ENCODE peak calls at places on chromosomes 5 and 9, in seven cellular contexts. O is neural progenitor cell, I is left ventricle myocardium inferior, H is colonic mucosa, P is astrocyte, L is adrenal gland, B is heart right ventricle. C is an unnamed sample.

GRCh38 chr5:180804129-180804601 is 1.6 kb upstream of the MGAT1 start:
- DNase-seq in P (no peak), L (peak), H (no peak), I (no peak), B (no peak), O (no peak), C (no peak)

GRCh38 chr9:87556039-87556438 is 58.4 kb downstream of the DAPK1 start:
- DNase-seq in L (peak), H (no peak), P (no peak), B (no peak), I (no peak), O (no peak), C (no peak)

GRCh38 chr9:109286981-109287380 is 33.9 kb downstream of the EPB41L4B start:
- DNase-seq in L (no peak), I (no peak), O (no peak), H (no peak), P (peak), B (peak), C (no peak)

GRCh38 chr5:101292199-101292598 is 389.1 kb upstream of the ST8SIA4 start:
- DNase-seq in O (no peak), L (no peak), B (no peak), I (no peak), P (no peak), H (no peak), C (no peak)

GRCh38 chr9:127825319-127826051 is 22.8 kb downstream of the FPGS start:
- DNase-seq in I (peak), O (peak), L (peak), P (no peak), H (peak), B (peak), C (no peak)

GRCh38 chr9:136533775-136534157 is 12.1 kb downstream of the NOTCH1 start:
- DNase-seq in I (no peak), L (no peak), H (peak), B (no peak), O (no peak), P (no peak), C (no peak)

GRCh38 chr5:99004960-99005359 is 76.2 kb upstream of the CHD1 start:
- DNase-seq in P (no peak), O (no peak), L (no peak), I (no peak), B (no peak), H (no peak), C (no peak)

GRCh38 chr5:42951169-42951846 is 88.8 kb downstream of the ANXA2R start:
- DNase-seq in B (peak), H (peak), P (peak), L (peak), I (peak), O (no peak), C (peak)

GRCh38 chr5:958701-959571 is 49.7 kb upstream of the NKD2 start:
- DNase-seq in I (no peak), H (no peak), P (peak), O (no peak), L (peak), B (no peak), C (peak)

GRCh38 chr5:38827525-38827924 is 18.3 kb upstream of the OSMR start:
- DNase-seq in P (peak), O (no peak), L (no peak), H (no peak), I (no peak), B (no peak), C (peak)

GRCh38 chr9:115114084-115114483 is 3.9 kb downstream of the TNC start:
- DNase-seq in B (no peak), L (no peak), I (no peak), O (no peak), H (no peak), P (no peak), C (no peak)

GRCh38 chr9:97985058-97985861 is 2.1 kb downstream of the ANP32B start:
- DNase-seq in H (peak), L (peak), I (no peak), O (peak), B (peak), P (no peak), C (peak)

GRCh38 chr9:84283895-84284294 is 56.7 kb downstream of the SLC28A3 start:
- DNase-seq in P (no peak), O (no peak), H (no peak), L (no peak), I (no peak), B (no peak), C (no peak)

GRCh38 chr5:145834917-145835838 is at the start of gene PRELID2:
- DNase-seq in I (peak), L (peak), P (peak), O (peak), H (peak), B (peak), C (peak)

GRCh38 chr5:145830594-145830993 is 4.5 kb downstream of the PRELID2 start:
- DNase-seq in P (peak), O (no peak), L (no peak), H (no peak), I (no peak), B (no peak), C (peak)

GRCh38 chr5:145835839-145836222 is 689 bp upstream of the PRELID2 start:
- DNase-seq in I (no peak), L (no peak), P (no peak), O (peak), B (no peak), H (no peak), C (no peak)

GRCh38 chr5:145834554-145834916 is 607 bp downstream of the PRELID2 start:
- DNase-seq in I (no peak), L (no peak), O (no peak), P (no peak), H (no peak), B (no peak), C (no peak)

GRCh38 chr5:145833616-145834200 is 1.4 kb downstream of the PRELID2 start:
- DNase-seq in O (no peak), H (peak), B (no peak), L (no peak), P (no peak), I (no peak), C (no peak)
- H3K4me3 ChIP-seq in O (peak), H (peak), B (no peak), L (no peak), P (no peak), I (no peak), C (no peak)

DNA sequence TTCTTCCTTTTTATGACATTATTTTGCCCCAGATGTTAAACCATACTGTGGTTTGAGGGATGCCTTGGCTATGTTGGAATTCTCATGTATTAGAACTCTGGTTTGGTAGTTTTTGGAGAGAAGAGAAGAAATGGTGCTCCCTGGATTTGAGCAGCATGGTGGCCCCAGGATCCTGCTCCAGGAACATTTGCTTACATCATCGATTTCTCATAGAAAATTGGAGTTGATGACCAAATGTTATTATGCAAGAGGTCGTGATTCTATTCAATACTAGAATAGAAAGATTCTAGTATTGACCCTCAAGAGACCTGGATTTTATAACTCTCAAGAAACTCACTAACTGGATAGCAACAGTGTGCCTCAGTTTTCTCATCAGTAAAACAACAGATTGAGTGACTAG is 77.5 kb upstream of the GNAQ start:
- DNase-seq in L (no peak), I (no peak), B (no peak), H (no peak), O (no peak), P (no peak), C (no peak)
- TF ChIP-seq CTCF in L (no peak), I (no peak), B (no peak), H (no peak), O (no peak), P (no peak), C (no peak)

GRCh38 chr9:34378376-34379060 is 1.8 kb upstream of the MYORG start:
- DNase-seq in L (no peak), O (no peak), P (no peak), H (no peak), B (no peak), I (no peak), C (no peak)

GRCh38 chr9:34381323-34381722 is 4.6 kb upstream of the MYORG start:
- DNase-seq in P (no peak), I (no peak), H (peak), B (peak), L (no peak), O (peak), C (no peak)

GRCh38 chr9:34379334-34380033 is 2.8 kb upstream of the MYORG start:
- DNase-seq in L (peak), O (peak), P (peak), H (peak), B (peak), I (peak), C (peak)

GRCh38 chr9:34380511-34381315 is 4.0 kb upstream of the MYORG start:
- DNase-seq in L (peak), B (peak), P (peak), O (peak), I (peak), H (peak), C (peak)

DNA sequence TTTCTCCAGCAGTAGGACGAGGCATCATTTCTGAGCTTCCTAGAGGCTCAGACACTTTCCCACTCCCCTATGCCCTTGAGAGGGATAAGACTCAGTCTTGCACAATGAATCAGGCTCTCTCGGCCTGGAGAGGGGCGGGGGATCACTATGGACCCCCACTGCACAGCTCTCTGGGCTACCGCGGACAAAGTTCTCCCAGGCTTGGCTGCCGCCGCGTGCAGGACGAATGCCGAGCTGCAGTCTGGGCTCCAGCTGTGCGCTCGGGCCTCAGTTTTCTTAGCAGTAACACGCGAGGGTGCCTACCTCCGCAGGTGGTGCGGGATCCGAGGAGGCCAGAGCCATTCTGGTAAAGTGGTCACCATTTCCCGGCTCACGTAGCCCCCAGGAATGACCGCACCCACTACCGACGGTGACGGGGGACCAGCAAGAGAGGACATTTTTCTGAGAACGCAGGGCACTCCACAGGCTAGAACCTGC is 3.4 kb upstream of the MYORG start:
- DNase-seq in H (peak), I (no peak), L (no peak), B (no peak), O (peak), P (no peak), C (no peak)
- H3K4me3 ChIP-seq in H (peak), I (peak), L (peak), B (peak), O (peak), P (no peak), C (peak)

DNA sequence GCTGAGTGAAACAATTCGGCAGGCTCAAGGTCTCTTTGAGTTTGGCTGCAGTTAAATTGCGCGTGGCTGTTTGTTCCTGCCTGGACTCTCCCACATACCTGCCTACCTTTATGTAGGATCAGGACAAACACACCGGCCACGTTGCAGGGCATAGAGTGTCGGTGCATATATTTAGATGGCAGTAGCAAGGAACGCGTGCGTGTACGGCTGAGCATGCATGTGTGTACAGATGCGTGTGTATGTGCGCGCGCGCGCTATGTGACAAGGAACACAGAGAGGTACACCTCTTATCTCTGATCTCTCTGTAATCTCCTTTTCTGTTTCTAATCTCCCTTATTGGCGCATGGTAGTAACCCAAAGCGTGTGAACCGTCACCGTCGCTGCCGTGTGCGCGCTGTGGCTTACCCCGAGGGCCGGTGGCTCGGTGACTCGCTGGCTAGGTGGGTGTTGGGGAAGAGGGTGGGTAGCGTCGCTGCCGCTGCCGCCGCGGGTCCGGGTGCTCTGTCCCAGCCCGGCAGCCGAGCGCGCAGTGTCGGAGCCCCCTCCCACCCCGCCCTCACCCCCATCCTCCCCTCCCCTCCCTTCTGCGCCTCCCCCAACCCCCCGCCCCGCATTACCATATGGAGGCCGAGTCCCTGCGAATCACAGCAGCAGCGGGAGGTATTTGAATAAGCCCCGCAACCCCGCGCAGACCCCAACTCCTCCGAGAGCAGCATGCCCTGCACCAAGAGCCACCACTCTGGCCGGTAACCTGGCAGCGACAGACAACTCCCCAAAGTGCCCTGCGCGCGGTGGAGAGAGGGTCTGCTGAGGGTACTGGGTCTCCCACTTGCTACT is 204.8 kb downstream of the MEF2C start:
- DNase-seq in L (no peak), P (no peak), H (no peak), O (peak), B (no peak), I (no peak), C (no peak)
- TF ChIP-seq CTCF in L (no peak), P (no peak), H (no peak), O (no peak), B (no peak), I (no peak), C (no peak)

GRCh38 chr5:3105172-3105571 is 353.7 kb upstream of the IRX2 start:
- DNase-seq in H (no peak), I (no peak), L (no peak), P (peak), O (no peak), B (no peak), C (no peak)

GRCh38 chr5:3102531-3102930 is 351.1 kb upstream of the IRX2 start:
- DNase-seq in H (no peak), B (no peak), O (no peak), P (no peak), I (no peak), L (no peak), C (no peak)

GRCh38 chr5:3103241-3103855 is 351.9 kb upstream of the IRX2 start:
- DNase-seq in P (no peak), B (no peak), H (no peak), L (no peak), I (no peak), O (peak), C (no peak)

GRCh38 chr5:3105581-3105980 is 354.1 kb upstream of the IRX2 start:
- DNase-seq in B (no peak), I (no peak), L (no peak), P (no peak), O (no peak), H (no peak), C (no peak)

DNA sequence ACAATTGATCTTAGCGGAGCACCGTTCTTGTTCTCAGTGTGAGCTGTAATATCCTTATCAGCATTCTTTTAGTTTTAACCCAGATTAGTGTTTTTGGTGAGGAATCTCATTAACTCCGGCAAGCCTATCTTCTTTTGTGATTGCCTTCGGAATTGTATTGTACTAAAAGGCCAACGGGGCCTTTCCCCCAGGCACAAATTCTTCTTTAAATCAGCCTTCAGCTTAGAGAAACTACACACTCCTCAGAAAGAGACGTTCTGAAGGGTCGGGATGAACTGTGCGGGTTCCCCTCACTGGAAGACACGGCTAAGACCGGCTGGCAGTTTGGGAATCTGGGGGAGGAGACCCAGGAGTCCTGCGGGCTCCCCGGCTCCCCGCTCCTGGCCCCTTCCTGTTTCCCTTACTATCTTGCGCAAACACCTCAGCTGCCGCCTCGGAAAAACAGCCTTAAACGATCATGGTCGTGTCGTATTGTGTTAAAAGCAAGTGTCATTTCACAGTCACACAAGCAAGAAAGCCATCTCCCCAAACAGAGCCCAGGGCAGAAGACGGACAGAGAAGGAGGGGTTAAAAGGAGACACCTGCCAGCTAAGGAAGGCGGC is 353.1 kb upstream of the IRX2 start:
- DNase-seq in O (peak), B (no peak), H (no peak), L (no peak), I (no peak), P (no peak), C (no peak)
- H3K4me3 ChIP-seq in O (peak), B (no peak), H (no peak), L (no peak), I (no peak), P (no peak), C (no peak)